ENCODE peak calls at places on chromosomes 3 and 15, in eight cellular contexts. One of them, this sample, is unnamed.

GRCh38 chr3:85482193-85482450 is 523.3 kb downstream of the CADM2 start:
- DNase-seq in mesenchymal stem cell: no peak
- DNase-seq in anterior cingulate cortex: no peak
- DNase-seq in left cardiac atrium: no peak
- DNase-seq in NCI-H1417: no peak
- DNase-seq in CD8-positive, alpha-beta memory T cell: no peak
- DNase-seq in stimulated activated CD4-positive, alpha-beta T cell treated with anti-CD3 and anti-CD28 coated beads, Interleukin-12 subunit alpha, Interleukin-12 subunit beta, amount 100 ng/mL, for 24 hours: no peak
- DNase-seq in hepatic stellate cell: no peak
- DNase-seq in this sample: no peak

GRCh38 chr3:72950801-72951200 is 45.8 kb upstream of the PPP4R2 start:
- DNase-seq in stimulated activated CD4-positive, alpha-beta T cell treated with anti-CD3 and anti-CD28 coated beads, Interleukin-12 subunit alpha, Interleukin-12 subunit beta, amount 100 ng/mL, for 24 hours: no peak
- DNase-seq in left cardiac atrium: no peak
- DNase-seq in mesenchymal stem cell: no peak
- DNase-seq in anterior cingulate cortex: no peak
- DNase-seq in hepatic stellate cell: no peak
- DNase-seq in CD8-positive, alpha-beta memory T cell: no peak
- DNase-seq in NCI-H1417: no peak
- DNase-seq in this sample: no peak

GRCh38 chr15:92376109-92376508 is 17.6 kb upstream of the ST8SIA2 start:
- DNase-seq in left cardiac atrium: no peak
- DNase-seq in anterior cingulate cortex: no peak
- DNase-seq in NCI-H1417: no peak
- DNase-seq in mesenchymal stem cell: no peak
- DNase-seq in stimulated activated CD4-positive, alpha-beta T cell treated with anti-CD3 and anti-CD28 coated beads, Interleukin-12 subunit alpha, Interleukin-12 subunit beta, amount 100 ng/mL, for 24 hours: no peak
- DNase-seq in CD8-positive, alpha-beta memory T cell: no peak
- DNase-seq in hepatic stellate cell: no peak
- DNase-seq in this sample: no peak

GRCh38 chr3:172746476-172746875 is 4.0 kb upstream of the ECT2 start:
- DNase-seq in CD8-positive, alpha-beta memory T cell: no peak
- DNase-seq in NCI-H1417: no peak
- DNase-seq in left cardiac atrium: no peak
- DNase-seq in stimulated activated CD4-positive, alpha-beta T cell treated with anti-CD3 and anti-CD28 coated beads, Interleukin-12 subunit alpha, Interleukin-12 subunit beta, amount 100 ng/mL, for 24 hours: no peak
- DNase-seq in anterior cingulate cortex: no peak
- DNase-seq in hepatic stellate cell: peak
- DNase-seq in mesenchymal stem cell: peak
- DNase-seq in this sample: no peak

GRCh38 chr15:41263891-41264351 is 32.9 kb downstream of the CHP1 start:
- DNase-seq in NCI-H1417: no peak
- DNase-seq in mesenchymal stem cell: no peak
- DNase-seq in left cardiac atrium: no peak
- DNase-seq in stimulated activated CD4-positive, alpha-beta T cell treated with anti-CD3 and anti-CD28 coated beads, Interleukin-12 subunit alpha, Interleukin-12 subunit beta, amount 100 ng/mL, for 24 hours: no peak
- DNase-seq in CD8-positive, alpha-beta memory T cell: no peak
- DNase-seq in hepatic stellate cell: no peak
- DNase-seq in anterior cingulate cortex: no peak
- DNase-seq in this sample: no peak

GRCh38 chr3:127535901-127536817 is 54.4 kb downstream of the TPRA1 start:
- DNase-seq in mesenchymal stem cell: no peak
- DNase-seq in NCI-H1417: peak
- DNase-seq in CD8-positive, alpha-beta memory T cell: no peak
- DNase-seq in stimulated activated CD4-positive, alpha-beta T cell treated with anti-CD3 and anti-CD28 coated beads, Interleukin-12 subunit alpha, Interleukin-12 subunit beta, amount 100 ng/mL, for 24 hours: no peak
- DNase-seq in left cardiac atrium: no peak
- DNase-seq in anterior cingulate cortex: no peak
- DNase-seq in hepatic stellate cell: no peak
- DNase-seq in this sample: peak

GRCh38 chr15:64046347-64047153 is at the start of gene DAPK2:
- DNase-seq in hepatic stellate cell: peak
- DNase-seq in stimulated activated CD4-positive, alpha-beta T cell treated with anti-CD3 and anti-CD28 coated beads, Interleukin-12 subunit alpha, Interleukin-12 subunit beta, amount 100 ng/mL, for 24 hours: peak
- DNase-seq in NCI-H1417: peak
- DNase-seq in left cardiac atrium: peak
- DNase-seq in CD8-positive, alpha-beta memory T cell: peak
- DNase-seq in anterior cingulate cortex: no peak
- DNase-seq in mesenchymal stem cell: peak
- DNase-seq in this sample: peak

GRCh38 chr3:193040836-193041672 is 123.4 kb upstream of the MB21D2 start:
- DNase-seq in stimulated activated CD4-positive, alpha-beta T cell treated with anti-CD3 and anti-CD28 coated beads, Interleukin-12 subunit alpha, Interleukin-12 subunit beta, amount 100 ng/mL, for 24 hours: no peak
- DNase-seq in left cardiac atrium: no peak
- DNase-seq in mesenchymal stem cell: peak
- DNase-seq in hepatic stellate cell: peak
- DNase-seq in NCI-H1417: peak
- DNase-seq in anterior cingulate cortex: no peak
- DNase-seq in CD8-positive, alpha-beta memory T cell: no peak
- DNase-seq in this sample: peak

GRCh38 chr15:29812384-29812694 is 9.9 kb downstream of the TJP1 start:
- DNase-seq in mesenchymal stem cell: peak
- DNase-seq in CD8-positive, alpha-beta memory T cell: no peak
- DNase-seq in left cardiac atrium: no peak
- DNase-seq in hepatic stellate cell: no peak
- DNase-seq in stimulated activated CD4-positive, alpha-beta T cell treated with anti-CD3 and anti-CD28 coated beads, Interleukin-12 subunit alpha, Interleukin-12 subunit beta, amount 100 ng/mL, for 24 hours: no peak
- DNase-seq in anterior cingulate cortex: no peak
- DNase-seq in NCI-H1417: no peak
- DNase-seq in this sample: no peak

GRCh38 chr3:172607305-172608121 is 84.3 kb upstream of the TNFSF10 start:
- DNase-seq in anterior cingulate cortex: no peak
- DNase-seq in NCI-H1417: no peak
- DNase-seq in mesenchymal stem cell: peak
- DNase-seq in stimulated activated CD4-positive, alpha-beta T cell treated with anti-CD3 and anti-CD28 coated beads, Interleukin-12 subunit alpha, Interleukin-12 subunit beta, amount 100 ng/mL, for 24 hours: no peak
- DNase-seq in hepatic stellate cell: no peak
- DNase-seq in left cardiac atrium: no peak
- DNase-seq in CD8-positive, alpha-beta memory T cell: no peak
- DNase-seq in this sample: no peak

GRCh38 chr15:83398591-83398990 is 48.5 kb upstream of the SH3GL3 start:
- DNase-seq in mesenchymal stem cell: peak
- DNase-seq in NCI-H1417: no peak
- DNase-seq in left cardiac atrium: no peak
- DNase-seq in stimulated activated CD4-positive, alpha-beta T cell treated with anti-CD3 and anti-CD28 coated beads, Interleukin-12 subunit alpha, Interleukin-12 subunit beta, amount 100 ng/mL, for 24 hours: no peak
- DNase-seq in CD8-positive, alpha-beta memory T cell: no peak
- DNase-seq in anterior cingulate cortex: no peak
- DNase-seq in hepatic stellate cell: no peak
- DNase-seq in this sample: no peak

GRCh38 chr3:48623851-48624547 is 2.4 kb upstream of the TMEM89 start:
- DNase-seq in mesenchymal stem cell: no peak
- DNase-seq in left cardiac atrium: no peak
- DNase-seq in CD8-positive, alpha-beta memory T cell: no peak
- DNase-seq in stimulated activated CD4-positive, alpha-beta T cell treated with anti-CD3 and anti-CD28 coated beads, Interleukin-12 subunit alpha, Interleukin-12 subunit beta, amount 100 ng/mL, for 24 hours: no peak
- DNase-seq in NCI-H1417: no peak
- DNase-seq in anterior cingulate cortex: no peak
- DNase-seq in hepatic stellate cell: no peak
- DNase-seq in this sample: no peak

GRCh38 chr15:35697549-35698299 is 151.8 kb upstream of the DPH6 start:
- DNase-seq in left cardiac atrium: peak
- DNase-seq in CD8-positive, alpha-beta memory T cell: no peak
- DNase-seq in hepatic stellate cell: no peak
- DNase-seq in anterior cingulate cortex: no peak
- DNase-seq in stimulated activated CD4-positive, alpha-beta T cell treated with anti-CD3 and anti-CD28 coated beads, Interleukin-12 subunit alpha, Interleukin-12 subunit beta, amount 100 ng/mL, for 24 hours: no peak
- DNase-seq in mesenchymal stem cell: peak
- DNase-seq in NCI-H1417: no peak
- DNase-seq in this sample: peak

GRCh38 chr3:196620228-196620627 is 19.3 kb upstream of the NRROS start:
- DNase-seq in mesenchymal stem cell: peak
- DNase-seq in hepatic stellate cell: no peak
- DNase-seq in anterior cingulate cortex: no peak
- DNase-seq in left cardiac atrium: peak
- DNase-seq in CD8-positive, alpha-beta memory T cell: no peak
- DNase-seq in stimulated activated CD4-positive, alpha-beta T cell treated with anti-CD3 and anti-CD28 coated beads, Interleukin-12 subunit alpha, Interleukin-12 subunit beta, amount 100 ng/mL, for 24 hours: no peak
- DNase-seq in NCI-H1417: peak
- DNase-seq in this sample: no peak

GRCh38 chr3:131655076-131655685 is 152.4 kb upstream of the MRPL3 start:
- DNase-seq in CD8-positive, alpha-beta memory T cell: no peak
- DNase-seq in NCI-H1417: no peak
- DNase-seq in mesenchymal stem cell: no peak
- DNase-seq in hepatic stellate cell: no peak
- DNase-seq in left cardiac atrium: no peak
- DNase-seq in stimulated activated CD4-positive, alpha-beta T cell treated with anti-CD3 and anti-CD28 coated beads, Interleukin-12 subunit alpha, Interleukin-12 subunit beta, amount 100 ng/mL, for 24 hours: no peak
- DNase-seq in anterior cingulate cortex: no peak
- DNase-seq in this sample: no peak

GRCh38 chr3:139561959-139562676 is 22.6 kb upstream of the RBP1 start:
- DNase-seq in NCI-H1417: peak
- DNase-seq in hepatic stellate cell: peak
- DNase-seq in mesenchymal stem cell: peak
- DNase-seq in CD8-positive, alpha-beta memory T cell: no peak
- DNase-seq in stimulated activated CD4-positive, alpha-beta T cell treated with anti-CD3 and anti-CD28 coated beads, Interleukin-12 subunit alpha, Interleukin-12 subunit beta, amount 100 ng/mL, for 24 hours: no peak
- DNase-seq in anterior cingulate cortex: no peak
- DNase-seq in left cardiac atrium: peak
- DNase-seq in this sample: peak

GRCh38 chr3:42662813-42663535 is 9.5 kb downstream of the ZBTB47 start:
- DNase-seq in stimulated activated CD4-positive, alpha-beta T cell treated with anti-CD3 and anti-CD28 coated beads, Interleukin-12 subunit alpha, Interleukin-12 subunit beta, amount 100 ng/mL, for 24 hours: no peak
- DNase-seq in CD8-positive, alpha-beta memory T cell: no peak
- DNase-seq in anterior cingulate cortex: no peak
- DNase-seq in mesenchymal stem cell: no peak
- DNase-seq in hepatic stellate cell: no peak
- DNase-seq in NCI-H1417: no peak
- DNase-seq in left cardiac atrium: no peak
- DNase-seq in this sample: no peak